ENCODE peak calls at places on chromosomes 2 and 18, in six cellular contexts. Z, K, C, B, U and G are unnamed samples.

GRCh38 chr2:209472871-209473270 is 49.0 kb downstream of the MAP2 start:
- DNase-seq in Z (no peak), K (no peak), C (no peak), B (no peak), U (no peak), G (no peak)

GRCh38 chr2:112623913-112624777 is 21.6 kb upstream of the SLC20A1 start:
- DNase-seq in Z (peak), K (peak), C (no peak), B (peak), U (peak), G (peak)

GRCh38 chr2:100882645-100883613 is 63.0 kb downstream of the NPAS2 start:
- DNase-seq in Z (no peak), K (peak), C (no peak), B (no peak), U (no peak), G (no peak)

GRCh38 chr2:30711646-30712085 is 95.6 kb downstream of the CAPN13 start:
- DNase-seq in Z (peak), K (peak), C (peak), B (peak), U (peak), G (peak)

GRCh38 chr2:235516257-235516656 is 22.4 kb downstream of the AGAP1 start:
- DNase-seq in Z (no peak), K (no peak), C (no peak), B (no peak), U (no peak), G (no peak)

GRCh38 chr2:173568054-173568453 is 213.4 kb downstream of the CDCA7 start:
- DNase-seq in Z (no peak), K (peak), C (peak), B (no peak), U (no peak), G (no peak)

GRCh38 chr2:202032841-202033316 is 776 bp upstream of the FZD7 start:
- DNase-seq in Z (peak), K (peak), C (peak), B (peak), U (peak), G (no peak)

GRCh38 chr2:112541315-112542122 is 746 bp upstream of the POLR1B start:
- DNase-seq in Z (peak), K (no peak), C (peak), B (peak), U (peak), G (peak)

GRCh38 chr2:234137400-234138014 is 87.0 kb downstream of the SPP2 start:
- DNase-seq in Z (peak), K (peak), C (no peak), B (no peak), U (no peak), G (no peak)

GRCh38 chr2:24365051-24365450 is 4.7 kb upstream of the ITSN2 start:
- DNase-seq in Z (no peak), K (peak), C (no peak), B (peak), U (peak), G (peak)

GRCh38 chr2:202327887-202328286 is 48.2 kb upstream of the BMPR2 start:
- DNase-seq in Z (no peak), K (no peak), C (no peak), B (no peak), U (no peak), G (no peak)

GRCh38 chr2:85717308-85718005 is 23.3 kb downstream of the GNLY start:
- DNase-seq in Z (no peak), K (no peak), C (peak), B (peak), U (peak), G (no peak)

GRCh38 chr2:220660277-220661155 is 911.6 kb downstream of the EPHA4 start:
- DNase-seq in Z (no peak), K (peak), C (no peak), B (no peak), U (no peak), G (no peak)

GRCh38 chr18:3747176-3747973 is 297.4 kb downstream of the TGIF1 start:
- DNase-seq in Z (no peak), K (no peak), C (no peak), B (no peak), U (no peak), G (no peak)

GRCh38 chr2:176516051-176516601 is 246.9 kb downstream of the MTX2 start:
- DNase-seq in Z (no peak), K (no peak), C (no peak), B (no peak), U (no peak), G (no peak)

GRCh38 chr18:46411862-46412690 is 244.9 kb downstream of the LOXHD1 start:
- DNase-seq in Z (no peak), K (no peak), C (no peak), B (peak), U (no peak), G (peak)

GRCh38 chr2:12005886-12006681 is 259.7 kb downstream of the LPIN1 start:
- DNase-seq in Z (peak), K (no peak), C (no peak), B (no peak), U (no peak), G (no peak)

GRCh38 chr18:70418551-70419311 is 129.9 kb downstream of the SOCS6 start:
- DNase-seq in Z (no peak), K (no peak), C (no peak), B (no peak), U (no peak), G (no peak)

GRCh38 chr2:173050684-173051083 is 25.0 kb upstream of the MAP3K20 start:
- DNase-seq in Z (no peak), K (peak), C (no peak), B (no peak), U (no peak), G (no peak)

GRCh38 chr2:98508690-98509054 is 64.0 kb downstream of the INPP4A start:
- DNase-seq in Z (peak), K (no peak), C (no peak), B (peak), U (peak), G (peak)

GRCh38 chr2:195758846-195759245 is 101.8 kb downstream of the SLC39A10 start:
- DNase-seq in Z (no peak), K (no peak), C (no peak), B (no peak), U (no peak), G (no peak)

GRCh38 chr2:195563857-195564512 is 93.0 kb upstream of the SLC39A10 start:
- DNase-seq in Z (peak), K (peak), C (no peak), B (no peak), U (no peak), G (no peak)

GRCh38 chr2:201466050-201466660 is 14.6 kb downstream of the STRADB start:
- DNase-seq in Z (no peak), K (peak), C (no peak), B (no peak), U (no peak), G (no peak)

GRCh38 chr2:109494842-109495241 is 118.9 kb downstream of the SEPTIN10 start:
- DNase-seq in Z (no peak), K (no peak), C (no peak), B (peak), U (peak), G (no peak)

GRCh38 chr18:47522359-47522758 is 270.9 kb upstream of the SKOR2 start:
- DNase-seq in Z (no peak), K (no peak), C (no peak), B (no peak), U (no peak), G (no peak)

GRCh38 chr2:159547031-159547430 is 69.3 kb downstream of the BAZ2B start:
- DNase-seq in Z (no peak), K (no peak), C (no peak), B (no peak), U (no peak), G (no peak)

GRCh38 chr2:191155608-191156071 is 4.8 kb upstream of the STAT4 start:
- DNase-seq in Z (peak), K (peak), C (no peak), B (no peak), U (no peak), G (no peak)

GRCh38 chr2:118848381-118849225 is 1.2 kb upstream of the EN1 start:
- DNase-seq in Z (no peak), K (no peak), C (peak), B (peak), U (no peak), G (no peak)

GRCh38 chr2:6866239-6866745 is 585 bp upstream of the CMPK2 start:
- DNase-seq in Z (peak), K (peak), C (no peak), B (no peak), U (no peak), G (no peak)

GRCh38 chr18:36636237-36636792 is 192.5 kb downstream of the TPGS2 start:
- DNase-seq in Z (no peak), K (no peak), C (no peak), B (no peak), U (no peak), G (no peak)

GRCh38 chr18:1846640-1847039 is 724.7 kb downstream of the METTL4 start:
- DNase-seq in Z (no peak), K (peak), C (no peak), B (no peak), U (no peak), G (no peak)

GRCh38 chr18:13165636-13166423 is 52.7 kb upstream of the LDLRAD4 start:
- DNase-seq in Z (no peak), K (no peak), C (no peak), B (no peak), U (no peak), G (no peak)

GRCh38 chr2:120798569-120799215 is 63.0 kb downstream of the GLI2 start:
- DNase-seq in Z (no peak), K (no peak), C (no peak), B (no peak), U (no peak), G (no peak)

GRCh38 chr2:190835303-190835930 is 45.2 kb upstream of the GLS start:
- DNase-seq in Z (no peak), K (peak), C (no peak), B (peak), U (peak), G (peak)

GRCh38 chr2:47437287-47437686 is 34.3 kb downstream of the MSH2 start:
- DNase-seq in Z (no peak), K (peak), C (no peak), B (no peak), U (no peak), G (no peak)

GRCh38 chr18:79405019-79405780 is 9.5 kb downstream of the NFATC1 start:
- DNase-seq in Z (peak), K (no peak), C (no peak), B (peak), U (no peak), G (peak)

GRCh38 chr2:235537587-235537986 is 43.7 kb downstream of the AGAP1 start:
- DNase-seq in Z (no peak), K (no peak), C (no peak), B (no peak), U (no peak), G (no peak)

GRCh38 chr2:235521844-235522243 is 28.0 kb downstream of the AGAP1 start:
- DNase-seq in Z (no peak), K (no peak), C (no peak), B (no peak), U (no peak), G (no peak)

GRCh38 chr2:130327703-130328527 is 14.8 kb upstream of the IMP4 start:
- DNase-seq in Z (no peak), K (peak), C (no peak), B (no peak), U (no peak), G (no peak)

GRCh38 chr2:104849036-104849551 is 4.8 kb upstream of the POU3F3 start:
- DNase-seq in Z (no peak), K (no peak), C (no peak), B (no peak), U (no peak), G (no peak)
- H3K4me3 ChIP-seq in Z (no peak), K (no peak), C (no peak), B (no peak), U (no peak), G (no peak)

GRCh38 chr2:128438091-128438490 is 119.4 kb upstream of the HS6ST1 start:
- DNase-seq in Z (no peak), K (no peak), C (no peak), B (no peak), U (peak), G (no peak)

GRCh38 chr2:128438586-128438985 is 119.9 kb upstream of the HS6ST1 start:
- DNase-seq in Z (no peak), K (no peak), C (no peak), B (no peak), U (peak), G (no peak)

GRCh38 chr2:128435576-128436497 is 117.2 kb upstream of the HS6ST1 start:
- DNase-seq in Z (no peak), K (no peak), C (no peak), B (no peak), U (peak), G (no peak)

GRCh38 chr2:128436498-128437180 is 118.0 kb upstream of the HS6ST1 start:
- DNase-seq in Z (no peak), K (no peak), C (no peak), B (no peak), U (peak), G (no peak)

DNA sequence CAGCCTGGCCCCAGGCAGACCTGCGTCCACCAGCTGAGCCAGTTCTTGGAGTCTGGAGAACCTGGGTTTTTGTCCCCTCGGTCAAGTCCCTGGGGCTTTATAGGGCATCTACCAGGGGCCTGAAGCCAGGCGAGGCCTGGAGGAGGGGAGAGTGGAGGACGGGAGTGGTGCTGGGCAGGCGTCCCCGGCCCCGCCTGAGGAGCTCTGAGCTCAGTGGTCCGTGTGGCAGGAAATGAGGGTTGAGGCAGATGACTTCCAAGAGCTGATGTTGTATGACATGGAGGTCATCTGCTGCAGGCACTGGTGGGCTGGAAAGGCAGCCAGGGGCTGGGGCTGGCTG is 118.5 kb upstream of the HS6ST1 start:
- DNase-seq in Z (no peak), K (no peak), C (no peak), B (no peak), U (peak), G (peak)
- H3K4me3 ChIP-seq in Z (no peak), K (no peak), C (no peak), B (no peak), U (no peak), G (no peak)

GRCh38 chr18:63586966-63587365 is at the start of gene SERPINB13:
- DNase-seq in Z (no peak), K (no peak), C (no peak), B (no peak), U (no peak), G (no peak)
- H3K4me3 ChIP-seq in Z (no peak), K (no peak), C (no peak), B (no peak), U (no peak), G (no peak)

DNA sequence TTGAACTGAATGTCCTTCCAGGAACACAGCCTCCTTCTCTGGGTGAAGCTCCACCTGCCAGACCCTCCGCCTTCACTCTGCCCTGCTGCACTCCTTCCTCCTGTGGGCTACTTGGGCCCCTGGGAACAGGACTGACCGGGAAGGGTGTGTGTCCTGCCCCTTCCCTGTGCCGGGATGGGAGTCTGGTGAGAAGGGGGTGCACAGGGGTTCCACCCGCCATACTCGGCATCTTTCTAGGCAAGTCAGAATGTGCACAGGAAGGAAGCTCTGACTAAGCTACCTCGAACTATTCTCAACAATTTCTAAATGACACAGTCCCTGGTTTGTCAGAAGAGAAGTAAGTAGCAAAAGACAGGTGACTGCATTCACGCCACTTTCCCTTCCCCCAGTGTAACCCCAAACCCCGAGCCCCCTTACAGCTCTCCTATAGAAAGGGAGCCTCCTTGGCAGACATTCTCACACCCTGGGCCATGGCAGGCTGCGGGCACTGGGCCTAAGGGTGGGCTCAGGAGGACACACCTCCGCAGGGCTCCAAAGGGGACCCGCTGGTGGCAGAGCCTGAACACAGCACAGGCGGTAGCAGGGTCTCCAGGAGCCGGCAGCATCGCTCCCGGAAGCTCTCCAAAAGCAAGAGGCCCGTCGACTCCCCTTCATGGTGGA is 184.1 kb downstream of the HDAC4 start:
- DNase-seq in Z (no peak), K (no peak), C (no peak), B (peak), U (no peak), G (no peak)
- H3K4me3 ChIP-seq in Z (no peak), K (no peak), C (no peak), B (no peak), U (no peak), G (no peak)

GRCh38 chr18:65876310-65876709 is 125.5 kb downstream of the CDH7 start:
- DNase-seq in Z (no peak), K (peak), C (no peak), B (no peak), U (no peak), G (no peak)
- H3K4me3 ChIP-seq in Z (no peak), K (no peak), C (no peak), B (no peak), U (no peak), G (no peak)

GRCh38 chr2:207334309-207334630 is 168.5 kb upstream of the KLF7 start:
- DNase-seq in Z (no peak), K (no peak), C (no peak), B (no peak), U (no peak), G (no peak)
- H3K4me3 ChIP-seq in Z (no peak), K (peak), C (no peak), B (peak), U (peak), G (peak)

GRCh38 chr2:187299122-187299906 is 148.7 kb downstream of the CALCRL start:
- DNase-seq in Z (no peak), K (peak), C (no peak), B (no peak), U (no peak), G (no peak)

GRCh38 chr2:187302146-187302545 is 145.9 kb downstream of the CALCRL start:
- DNase-seq in Z (no peak), K (no peak), C (no peak), B (no peak), U (no peak), G (no peak)

GRCh38 chr2:187296869-187297268 is 151.2 kb downstream of the CALCRL start:
- DNase-seq in Z (no peak), K (no peak), C (no peak), B (no peak), U (no peak), G (no peak)

GRCh38 chr2:187294043-187294442 is 154.0 kb downstream of the CALCRL start:
- DNase-seq in Z (no peak), K (no peak), C (no peak), B (no peak), U (no peak), G (no peak)

DNA sequence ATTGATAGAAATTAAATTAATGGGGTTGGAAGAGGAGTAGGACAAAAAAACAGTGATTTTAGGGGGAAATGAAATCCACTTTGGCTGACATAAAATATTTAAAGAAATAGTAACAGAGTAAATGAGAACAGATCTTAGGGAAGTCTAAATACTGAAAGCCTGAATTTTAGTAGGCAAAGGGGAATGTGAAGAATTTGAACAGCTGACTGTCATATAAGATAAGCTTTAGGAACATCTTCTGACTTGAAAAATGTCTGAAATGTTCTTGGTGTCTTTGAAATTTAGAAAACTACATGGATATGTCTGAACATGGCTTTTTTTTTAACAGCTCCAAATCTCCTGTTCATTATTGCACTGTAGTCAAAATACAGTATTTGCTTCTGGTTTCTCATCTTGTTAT is 150.2 kb downstream of the CALCRL start:
- DNase-seq in Z (no peak), K (no peak), C (no peak), B (no peak), U (no peak), G (no peak)
- H3K4me3 ChIP-seq in Z (no peak), K (no peak), C (no peak), B (no peak), U (no peak), G (no peak)

GRCh38 chr18:31043709-31044108 is 1.2 kb upstream of the DSC3 start:
- DNase-seq in Z (no peak), K (no peak), C (no peak), B (no peak), U (no peak), G (no peak)
- H3K4me3 ChIP-seq in Z (no peak), K (no peak), C (no peak), B (no peak), U (no peak), G (no peak)

GRCh38 chr2:127733816-127734537 is 32.7 kb downstream of the SFT2D3 start:
- DNase-seq in Z (no peak), K (no peak), C (no peak), B (no peak), U (no peak), G (no peak)

GRCh38 chr2:127735537-127736399 is 34.5 kb downstream of the SFT2D3 start:
- DNase-seq in Z (no peak), K (no peak), C (no peak), B (no peak), U (no peak), G (no peak)

GRCh38 chr2:127735044-127735443 is 33.7 kb downstream of the SFT2D3 start:
- DNase-seq in Z (no peak), K (no peak), C (no peak), B (no peak), U (no peak), G (no peak)

GRCh38 chr2:127737892-127738291 is 36.6 kb downstream of the SFT2D3 start:
- DNase-seq in Z (no peak), K (no peak), C (no peak), B (no peak), U (no peak), G (no peak)

DNA sequence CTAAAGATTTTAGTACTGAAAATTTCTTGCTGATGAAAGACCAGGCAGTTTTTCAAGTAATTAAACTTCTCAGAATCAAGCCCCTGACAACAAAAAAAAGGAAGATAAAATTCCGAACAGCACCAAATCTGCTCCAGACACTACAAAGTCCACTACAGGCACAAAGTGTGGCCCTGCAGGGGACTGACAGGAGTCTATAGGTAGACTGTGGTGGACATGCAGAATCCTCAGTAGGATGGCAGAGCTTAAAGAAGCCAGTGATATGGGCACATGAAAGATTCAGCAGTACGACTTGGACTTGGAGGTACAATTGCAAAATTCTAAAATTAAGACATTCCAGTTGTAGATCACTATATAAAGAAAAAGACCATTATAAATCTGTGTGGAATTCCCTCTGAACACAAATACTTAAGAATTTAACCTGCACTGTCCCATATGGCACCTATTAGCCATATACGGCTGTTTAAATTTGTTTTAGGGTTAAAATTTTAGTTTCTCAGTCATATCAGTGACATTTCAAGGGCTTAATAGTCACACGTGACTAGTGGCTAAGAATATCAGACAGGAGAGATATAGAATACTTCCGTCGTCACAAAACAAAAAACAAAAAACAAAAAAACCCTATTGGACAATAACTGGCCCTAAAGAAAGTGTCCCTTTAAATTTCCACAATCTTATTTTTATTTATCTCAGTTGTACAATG is 32.0 kb downstream of the SFT2D3 start:
- DNase-seq in Z (no peak), K (no peak), C (no peak), B (no peak), U (no peak), G (no peak)
- H3K4me3 ChIP-seq in Z (no peak), K (no peak), C (no peak), B (peak), U (peak), G (peak)